ENCODE peak calls at places on chromosomes 1 and 21, in six cellular contexts. A, I, X, T, M and F are unnamed samples.

GRCh38 chr1:227449727-227450420 is 113.5 kb upstream of the ZNF678 start:
- DNase-seq in A (no peak), I (no peak), X (no peak), T (no peak), M (no peak), F (no peak)

GRCh38 chr1:178702141-178702540 is 22.9 kb upstream of the RALGPS2 start:
- DNase-seq in A (peak; percentile 77), I (no peak), X (peak; percentile 55), T (no peak), M (no peak), F (peak; percentile 13)

GRCh38 chr1:165481820-165482532 is 37.0 kb upstream of the RXRG start:
- DNase-seq in A (peak; percentile 89), I (no peak), X (peak; percentile 61), T (peak; percentile 17), M (no peak), F (peak; percentile 88)

GRCh38 chr1:196493881-196494280 is 114.4 kb downstream of the KCNT2 start:
- DNase-seq in A (no peak), I (no peak), X (no peak), T (no peak), M (no peak), F (no peak)

GRCh38 chr1:43932786-43933385 is 715 bp upstream of the ARTN start:
- DNase-seq in A (peak; percentile 29), I (no peak), X (peak; percentile 66), T (no peak), M (no peak), F (peak; percentile 79)

GRCh38 chr1:107529511-107530149 is 388.8 kb downstream of the NTNG1 start:
- DNase-seq in A (peak; percentile 58), I (no peak), X (peak; percentile 56), T (peak; percentile 75), M (peak; percentile 35), F (peak; percentile 63)

GRCh38 chr1:207752456-207753132 is 740 bp downstream of the CD46 start:
- DNase-seq in A (peak; percentile 12), I (no peak), X (peak; percentile 52), T (peak; percentile 32), M (peak; percentile 73), F (peak; percentile 7)

GRCh38 chr1:101235696-101236545 is 898 bp upstream of the S1PR1 start:
- DNase-seq in A (peak; percentile 53), I (peak; percentile 69), X (peak; percentile 56), T (peak; percentile 63), M (no peak), F (peak; percentile 20)

GRCh38 chr1:227440167-227440566 is 121.9 kb upstream of the CDC42BPA start:
- DNase-seq in A (no peak), I (no peak), X (no peak), T (no peak), M (no peak), F (no peak)

GRCh38 chr1:41664861-41665640 is 180.6 kb upstream of the EDN2 start:
- DNase-seq in A (peak; percentile 85), I (no peak), X (peak; percentile 89), T (peak; percentile 38), M (peak; percentile 70), F (peak; percentile 91)

GRCh38 chr1:15627343-15627988 is 10.2 kb downstream of the DDI2 start:
- DNase-seq in A (no peak), I (no peak), X (no peak), T (no peak), M (no peak), F (no peak)

GRCh38 chr1:52139817-52140540 is 1.9 kb upstream of the ZFYVE9 start:
- DNase-seq in A (peak; percentile 92), I (no peak), X (peak; percentile 43), T (no peak), M (no peak), F (peak; percentile 86)

GRCh38 chr1:41468082-41468762 is 16.3 kb downstream of the EDN2 start:
- DNase-seq in A (no peak), I (no peak), X (peak; percentile 70), T (no peak), M (no peak), F (no peak)

GRCh38 chr1:29254346-29254745 is 18.0 kb downstream of the PTPRU start:
- DNase-seq in A (no peak), I (no peak), X (no peak), T (no peak), M (no peak), F (no peak)

GRCh38 chr1:168085401-168085872 is 51.3 kb downstream of the GPR161 start:
- DNase-seq in A (peak; percentile 3), I (peak; percentile 76), X (no peak), T (no peak), M (no peak), F (no peak)

GRCh38 chr1:31111290-31111951 is 45.9 kb upstream of the PUM1 start:
- DNase-seq in A (peak; percentile 91), I (peak; percentile 71), X (peak; percentile 69), T (peak; percentile 77), M (peak; percentile 51), F (peak; percentile 17)

GRCh38 chr1:71438626-71439025 is 357.8 kb upstream of the ZRANB2 start:
- DNase-seq in A (no peak), I (no peak), X (no peak), T (peak; percentile 11), M (no peak), F (no peak)

GRCh38 chr1:208868554-208868953 is 624.4 kb upstream of the PLXNA2 start:
- DNase-seq in A (peak; percentile 2), I (no peak), X (no peak), T (no peak), M (no peak), F (no peak)

GRCh38 chr1:59484090-59484489 is 187.2 kb downstream of the FGGY start:
- DNase-seq in A (peak; percentile 85), I (no peak), X (peak; percentile 52), T (no peak), M (no peak), F (peak; percentile 85)

GRCh38 chr1:119116725-119117124 is 23.7 kb downstream of the WARS2 start:
- DNase-seq in A (peak; percentile 45), I (no peak), X (no peak), T (no peak), M (no peak), F (no peak)

GRCh38 chr21:27812279-27812678 is 845.4 kb upstream of the ADAMTS5 start:
- DNase-seq in A (no peak), I (no peak), X (no peak), T (no peak), M (no peak), F (no peak)

GRCh38 chr1:45730780-45731319 is 19.6 kb downstream of the IPP start:
- DNase-seq in A (no peak), I (no peak), X (no peak), T (no peak), M (no peak), F (no peak)

GRCh38 chr1:228315484-228315944 is 91.1 kb downstream of the TRIM11 start:
- DNase-seq in A (no peak), I (no peak), X (no peak), T (no peak), M (peak; percentile 27), F (no peak)

GRCh38 chr1:165748550-165748949 is 20.1 kb downstream of the TMCO1 start:
- DNase-seq in A (no peak), I (no peak), X (no peak), T (no peak), M (no peak), F (no peak)

GRCh38 chr1:43908226-43908625 is 25.4 kb upstream of the ARTN start:
- DNase-seq in A (no peak), I (no peak), X (no peak), T (no peak), M (no peak), F (no peak)

GRCh38 chr21:42314616-42315295 is 453 bp downstream of the TFF3 start:
- DNase-seq in A (no peak), I (no peak), X (no peak), T (no peak), M (no peak), F (no peak)

GRCh38 chr1:159828916-159829634 is 2.4 kb downstream of the SLAMF8 start:
- DNase-seq in A (peak; percentile 24), I (peak; percentile 72), X (no peak), T (peak; percentile 75), M (no peak), F (no peak)
- TF ChIP-seq CTCF in A (peak; percentile 39), I (peak; percentile 57), X (no peak), T (peak; percentile 45), M (peak; percentile 50), F (no peak)

GRCh38 chr1:156095906-156096508 is 13.7 kb upstream of the MEX3A start:
- DNase-seq in A (no peak), I (no peak), X (peak; percentile 52), T (no peak), M (no peak), F (no peak)
- TF ChIP-seq CTCF in A (no peak), I (no peak), X (no peak), T (no peak), M (no peak), F (no peak)

GRCh38 chr1:39268906-39269305 is 64.4 kb downstream of the MACF1 start:
- DNase-seq in A (no peak), I (no peak), X (no peak), T (peak; percentile 84), M (no peak), F (no peak)

GRCh38 chr1:39268112-39268581 is 63.7 kb downstream of the MACF1 start:
- DNase-seq in A (peak; percentile 90), I (no peak), X (no peak), T (peak; percentile 47), M (no peak), F (no peak)

GRCh38 chr1:39269349-39269748 is 64.9 kb downstream of the MACF1 start:
- DNase-seq in A (no peak), I (no peak), X (no peak), T (no peak), M (no peak), F (no peak)

GRCh38 chr1:39266792-39267191 is 62.3 kb downstream of the MACF1 start:
- DNase-seq in A (no peak), I (no peak), X (no peak), T (no peak), M (no peak), F (no peak)

GRCh38 chr1:39266269-39266668 is 61.8 kb downstream of the MACF1 start:
- DNase-seq in A (peak; percentile 32), I (no peak), X (no peak), T (peak; percentile 60), M (no peak), F (no peak)
- TF ChIP-seq CTCF in A (peak; percentile 14), I (no peak), X (no peak), T (no peak), M (peak; percentile 9), F (peak; percentile 55)

DNA sequence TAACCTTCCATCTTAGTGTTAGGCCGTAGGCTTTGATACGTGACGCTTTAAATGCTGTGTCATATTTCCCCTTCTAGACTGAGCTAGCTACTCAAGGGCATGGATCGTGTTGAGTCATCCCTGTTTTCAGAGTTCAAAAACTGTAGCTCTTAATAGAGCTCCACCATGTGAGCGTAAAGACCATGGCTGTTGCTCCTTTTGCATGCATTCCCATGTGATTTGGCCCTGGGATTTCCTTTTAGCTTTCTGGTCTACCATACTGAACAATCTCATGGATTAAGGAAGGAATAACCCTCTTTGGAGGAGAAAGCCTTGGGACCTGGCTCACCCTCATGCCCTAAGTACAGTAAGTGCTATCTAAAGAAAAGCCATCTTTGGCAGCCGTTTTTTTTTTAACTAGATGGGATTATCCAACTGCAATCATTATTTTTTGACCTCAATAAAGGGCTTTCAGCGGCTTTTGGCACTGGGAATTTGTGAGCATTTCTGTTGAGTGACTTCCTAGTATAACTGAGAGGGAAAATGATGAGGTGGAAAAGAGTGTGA is 76.6 kb downstream of the PLPP3 start:
- DNase-seq in A (peak; percentile 43), I (no peak), X (no peak), T (no peak), M (no peak), F (no peak)
- TF ChIP-seq CTCF in A (no peak), I (no peak), X (no peak), T (no peak), M (no peak), F (no peak)

GRCh38 chr1:47002211-47002610 is 21.3 kb upstream of the CYP4X1 start:
- DNase-seq in A (no peak), I (no peak), X (no peak), T (no peak), M (no peak), F (peak; percentile 13)
- TF ChIP-seq CTCF in A (peak; percentile 27), I (no peak), X (peak; percentile 58), T (peak; percentile 52), M (peak; percentile 55), F (peak; percentile 41)